ENCODE peak calls at places on chromosomes 12 and 14, in six cellular contexts. One of them, this sample, is unnamed.

GRCh38 chr12:128531153-128531552 is 264.2 kb downstream of the TMEM132C start:
- DNase-seq in colonic mucosa: no peak
- DNase-seq in tibial artery: no peak
- DNase-seq in PC-3: no peak
- DNase-seq in right atrium auricular region: no peak
- DNase-seq in AG04450: no peak
- DNase-seq in this sample: no peak

GRCh38 chr12:15273896-15274295 is 48.4 kb upstream of the PTPRO start:
- DNase-seq in colonic mucosa: no peak
- DNase-seq in tibial artery: no peak
- DNase-seq in PC-3: no peak
- DNase-seq in right atrium auricular region: no peak
- DNase-seq in AG04450: no peak
- DNase-seq in this sample: no peak

GRCh38 chr14:105299654-105300541 is 903 bp downstream of the BRF1 start:
- DNase-seq in colonic mucosa: peak
- DNase-seq in tibial artery: no peak
- DNase-seq in PC-3: no peak
- DNase-seq in right atrium auricular region: no peak
- DNase-seq in AG04450: no peak
- DNase-seq in this sample: no peak

GRCh38 chr12:121748571-121749265 is 36.2 kb downstream of the TMEM120B start:
- DNase-seq in colonic mucosa: no peak
- DNase-seq in tibial artery: no peak
- DNase-seq in PC-3: peak
- DNase-seq in right atrium auricular region: no peak
- DNase-seq in AG04450: peak
- DNase-seq in this sample: no peak

GRCh38 chr12:97921957-97922722 is 459.5 kb downstream of the RMST start:
- DNase-seq in colonic mucosa: no peak
- DNase-seq in tibial artery: no peak
- DNase-seq in PC-3: no peak
- DNase-seq in right atrium auricular region: no peak
- DNase-seq in AG04450: no peak
- DNase-seq in this sample: no peak

GRCh38 chr12:12684375-12685106 is 11.4 kb downstream of the GPR19 start:
- DNase-seq in colonic mucosa: no peak
- DNase-seq in tibial artery: no peak
- DNase-seq in PC-3: peak
- DNase-seq in right atrium auricular region: no peak
- DNase-seq in AG04450: no peak
- DNase-seq in this sample: no peak

GRCh38 chr12:47715877-47716548 is 9.3 kb downstream of the ENDOU start:
- DNase-seq in colonic mucosa: peak
- DNase-seq in tibial artery: no peak
- DNase-seq in PC-3: no peak
- DNase-seq in right atrium auricular region: no peak
- DNase-seq in AG04450: no peak
- DNase-seq in this sample: no peak

GRCh38 chr12:52147367-52147972 is 44.3 kb downstream of the KRT80 start:
- DNase-seq in colonic mucosa: peak
- DNase-seq in tibial artery: peak
- DNase-seq in PC-3: peak
- DNase-seq in right atrium auricular region: peak
- DNase-seq in AG04450: peak
- DNase-seq in this sample: peak

GRCh38 chr12:88572785-88573565 is 7.3 kb downstream of the KITLG start:
- DNase-seq in colonic mucosa: no peak
- DNase-seq in tibial artery: no peak
- DNase-seq in PC-3: no peak
- DNase-seq in right atrium auricular region: no peak
- DNase-seq in AG04450: no peak
- DNase-seq in this sample: no peak

GRCh38 chr14:68736519-68736918 is 56.3 kb downstream of the ZFP36L1 start:
- DNase-seq in colonic mucosa: no peak
- DNase-seq in tibial artery: no peak
- DNase-seq in PC-3: no peak
- DNase-seq in right atrium auricular region: no peak
- DNase-seq in AG04450: no peak
- DNase-seq in this sample: no peak

GRCh38 chr14:81211844-81212243 is 8.9 kb downstream of the GTF2A1 start:
- DNase-seq in colonic mucosa: no peak
- DNase-seq in tibial artery: no peak
- DNase-seq in PC-3: peak
- DNase-seq in right atrium auricular region: no peak
- DNase-seq in AG04450: no peak
- DNase-seq in this sample: no peak

GRCh38 chr14:44960646-44961045 is 1.1 kb downstream of the KLHL28 start:
- DNase-seq in colonic mucosa: no peak
- DNase-seq in tibial artery: no peak
- DNase-seq in PC-3: no peak
- DNase-seq in right atrium auricular region: no peak
- DNase-seq in AG04450: no peak
- DNase-seq in this sample: no peak

GRCh38 chr12:6821271-6821673 is 349 bp upstream of the GPR162 start:
- DNase-seq in colonic mucosa: peak
- DNase-seq in tibial artery: no peak
- DNase-seq in PC-3: no peak
- DNase-seq in right atrium auricular region: peak
- DNase-seq in AG04450: peak
- DNase-seq in this sample: peak

GRCh38 chr12:38886064-38886463 is 19.3 kb downstream of the CPNE8 start:
- DNase-seq in colonic mucosa: peak
- DNase-seq in tibial artery: no peak
- DNase-seq in PC-3: peak
- DNase-seq in right atrium auricular region: no peak
- DNase-seq in AG04450: no peak
- DNase-seq in this sample: no peak

GRCh38 chr12:43758247-43758727 is 303 bp downstream of the PUS7L start:
- DNase-seq in colonic mucosa: peak
- DNase-seq in tibial artery: peak
- DNase-seq in PC-3: peak
- DNase-seq in right atrium auricular region: no peak
- DNase-seq in AG04450: no peak
- DNase-seq in this sample: no peak

GRCh38 chr14:93006484-93007128 is 83.7 kb downstream of the CHGA start:
- DNase-seq in colonic mucosa: no peak
- DNase-seq in tibial artery: no peak
- DNase-seq in PC-3: no peak
- DNase-seq in right atrium auricular region: no peak
- DNase-seq in AG04450: no peak
- DNase-seq in this sample: no peak

GRCh38 chr12:31323466-31324115 is 2.4 kb downstream of the SINHCAF start:
- DNase-seq in colonic mucosa: peak
- DNase-seq in tibial artery: peak
- DNase-seq in PC-3: no peak
- DNase-seq in right atrium auricular region: no peak
- DNase-seq in AG04450: no peak
- DNase-seq in this sample: peak

DNA sequence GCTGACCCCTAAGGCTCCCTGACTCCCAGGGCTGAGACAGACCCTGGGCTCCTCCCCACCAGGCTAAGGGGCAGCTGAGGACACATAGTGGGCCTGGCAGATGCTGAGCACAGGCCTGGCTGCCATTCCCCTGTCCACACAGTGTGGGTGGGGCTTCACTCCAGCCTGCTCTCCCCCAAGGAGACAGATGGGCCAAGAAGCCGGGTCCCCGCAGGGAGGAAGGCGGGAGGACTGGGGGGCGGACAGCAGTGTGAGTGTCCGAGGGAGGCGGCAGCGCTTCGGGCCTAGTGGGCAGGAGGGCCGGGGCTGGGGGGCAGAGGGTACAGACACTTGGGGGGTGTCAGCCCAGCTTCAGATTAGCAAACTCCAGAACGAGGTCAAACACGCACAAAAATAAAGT is 32.0 kb downstream of the RFLNA start:
- DNase-seq in colonic mucosa: no peak
- DNase-seq in tibial artery: peak
- DNase-seq in PC-3: no peak
- DNase-seq in right atrium auricular region: no peak
- DNase-seq in AG04450: no peak
- DNase-seq in this sample: no peak
- H3K27ac ChIP-seq in colonic mucosa: no peak
- H3K27ac ChIP-seq in tibial artery: peak
- H3K27ac ChIP-seq in PC-3: no peak
- H3K27ac ChIP-seq in right atrium auricular region: peak
- H3K27ac ChIP-seq in AG04450: no peak
- H3K27ac ChIP-seq in this sample: peak

GRCh38 chr12:34354239-34355200 is 332.2 kb downstream of the ALG10 start:
- DNase-seq in colonic mucosa: no peak
- DNase-seq in tibial artery: no peak
- DNase-seq in PC-3: no peak
- DNase-seq in right atrium auricular region: no peak
- DNase-seq in AG04450: no peak
- DNase-seq in this sample: no peak
- H3K4me3 ChIP-seq in colonic mucosa: no peak
- H3K4me3 ChIP-seq in tibial artery: no peak
- H3K4me3 ChIP-seq in PC-3: no peak
- H3K4me3 ChIP-seq in right atrium auricular region: no peak
- H3K4me3 ChIP-seq in AG04450: no peak
- H3K4me3 ChIP-seq in this sample: no peak

DNA sequence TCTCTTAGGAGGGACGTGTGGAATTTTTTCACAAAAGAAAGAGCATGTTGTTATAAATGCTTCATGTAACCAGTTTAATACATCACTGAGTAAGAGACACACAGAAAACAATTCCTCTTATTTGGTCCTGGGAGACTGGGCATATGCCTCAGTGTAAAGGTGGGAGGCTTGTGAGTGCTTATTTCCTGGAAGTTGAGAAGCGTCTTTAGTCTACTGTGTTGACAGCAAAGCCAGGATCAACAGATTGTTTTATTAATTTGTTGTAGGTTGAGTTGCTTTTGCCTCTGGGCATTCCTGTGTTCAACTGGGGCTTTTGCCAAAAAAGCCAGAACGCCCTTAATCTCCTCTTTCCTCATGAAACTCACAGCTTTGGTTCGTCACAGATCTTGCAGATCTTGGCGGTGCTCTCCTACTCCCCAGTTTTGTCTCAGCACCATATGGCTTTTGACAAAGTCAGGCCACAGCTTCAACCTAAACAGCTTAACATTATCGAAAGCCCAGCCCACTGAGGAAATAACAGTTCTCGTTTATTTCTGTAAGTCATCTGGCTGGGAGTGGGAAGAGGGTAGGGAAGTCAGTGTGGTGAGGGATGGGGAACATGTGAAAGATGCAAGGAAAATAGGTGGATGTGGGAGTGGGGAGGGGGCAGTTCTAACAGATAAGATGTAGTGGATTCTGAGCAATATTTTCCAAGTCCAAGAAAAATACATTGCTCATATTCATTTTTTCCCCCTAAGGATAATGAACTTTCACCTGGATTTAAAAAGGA is 227.2 kb downstream of the DACT1 start:
- DNase-seq in colonic mucosa: no peak
- DNase-seq in tibial artery: no peak
- DNase-seq in PC-3: peak
- DNase-seq in right atrium auricular region: no peak
- DNase-seq in AG04450: peak
- DNase-seq in this sample: no peak
- H3K27ac ChIP-seq in colonic mucosa: no peak
- H3K27ac ChIP-seq in tibial artery: no peak
- H3K27ac ChIP-seq in PC-3: no peak
- H3K27ac ChIP-seq in right atrium auricular region: peak
- H3K27ac ChIP-seq in AG04450: peak
- H3K27ac ChIP-seq in this sample: no peak

GRCh38 chr12:123091230-123091629 is 59.7 kb downstream of the PITPNM2 start:
- DNase-seq in colonic mucosa: no peak
- DNase-seq in tibial artery: no peak
- DNase-seq in PC-3: no peak
- DNase-seq in right atrium auricular region: no peak
- DNase-seq in AG04450: no peak
- DNase-seq in this sample: no peak
- H3K4me3 ChIP-seq in colonic mucosa: no peak
- H3K4me3 ChIP-seq in tibial artery: no peak
- H3K4me3 ChIP-seq in PC-3: no peak
- H3K4me3 ChIP-seq in right atrium auricular region: no peak
- H3K4me3 ChIP-seq in AG04450: no peak
- H3K4me3 ChIP-seq in this sample: no peak

GRCh38 chr12:54356951-54357356 is 7.3 kb downstream of the GPR84 start:
- DNase-seq in colonic mucosa: no peak
- DNase-seq in tibial artery: no peak
- DNase-seq in PC-3: no peak
- DNase-seq in right atrium auricular region: no peak
- DNase-seq in AG04450: no peak
- DNase-seq in this sample: no peak
- H3K27ac ChIP-seq in colonic mucosa: no peak
- H3K27ac ChIP-seq in tibial artery: no peak
- H3K27ac ChIP-seq in PC-3: no peak
- H3K27ac ChIP-seq in right atrium auricular region: no peak
- H3K27ac ChIP-seq in AG04450: no peak
- H3K27ac ChIP-seq in this sample: no peak